ENCODE peak calls at places on chromosomes 7 and 10, in four cellular contexts. One of them, this sample, is unnamed.

GRCh38 chr10:121696854-121697253 is 98.6 kb upstream of the FGFR2 start:
- DNase-seq in neuronal stem cell: no peak
- DNase-seq in H1: peak
- DNase-seq in H9: peak
- DNase-seq in this sample: peak

GRCh38 chr10:132102717-132103110 is 37.0 kb downstream of the JAKMIP3 start:
- DNase-seq in neuronal stem cell: no peak
- DNase-seq in H1: no peak
- DNase-seq in H9: no peak
- DNase-seq in this sample: no peak

GRCh38 chr10:4022473-4022872 is 237.5 kb upstream of the KLF6 start:
- DNase-seq in neuronal stem cell: no peak
- DNase-seq in H1: no peak
- DNase-seq in H9: no peak
- DNase-seq in this sample: peak

GRCh38 chr7:24718977-24719491 is 38.2 kb downstream of the GSDME start:
- DNase-seq in neuronal stem cell: no peak
- DNase-seq in H1: no peak
- DNase-seq in H9: no peak
- DNase-seq in this sample: no peak

GRCh38 chr10:75910032-75910431 is 478.6 kb downstream of the LRMDA start:
- DNase-seq in neuronal stem cell: no peak
- DNase-seq in H1: no peak
- DNase-seq in H9: no peak
- DNase-seq in this sample: peak

GRCh38 chr7:23347007-23347681 is 48.0 kb downstream of the MALSU1 start:
- DNase-seq in neuronal stem cell: no peak
- DNase-seq in H1: no peak
- DNase-seq in H9: no peak
- DNase-seq in this sample: peak

GRCh38 chr7:64877714-64878610 is 25.1 kb upstream of the ZNF273 start:
- DNase-seq in neuronal stem cell: no peak
- DNase-seq in H1: no peak
- DNase-seq in H9: peak
- DNase-seq in this sample: no peak

GRCh38 chr7:95322874-95323273 is 1.5 kb downstream of the PON1 start:
- DNase-seq in neuronal stem cell: no peak
- DNase-seq in H1: no peak
- DNase-seq in H9: no peak
- DNase-seq in this sample: no peak

GRCh38 chr10:19290770-19291169 is 242.2 kb downstream of the MALRD1 start:
- DNase-seq in neuronal stem cell: no peak
- DNase-seq in H1: no peak
- DNase-seq in H9: no peak
- DNase-seq in this sample: no peak

GRCh38 chr10:46017733-46018132 is 12.7 kb downstream of the NCOA4 start:
- DNase-seq in neuronal stem cell: no peak
- DNase-seq in H1: no peak
- DNase-seq in H9: no peak
- DNase-seq in this sample: no peak

GRCh38 chr7:149067869-149068268 is 22.6 kb downstream of the ZNF786 start:
- DNase-seq in neuronal stem cell: no peak
- DNase-seq in H1: no peak
- DNase-seq in H9: no peak
- DNase-seq in this sample: no peak

GRCh38 chr10:3192856-3193635 is 20.5 kb upstream of the PITRM1 start:
- DNase-seq in neuronal stem cell: peak
- DNase-seq in H1: no peak
- DNase-seq in H9: no peak
- DNase-seq in this sample: peak

GRCh38 chr10:29955308-29955935 is 104.0 kb downstream of the JCAD start:
- DNase-seq in neuronal stem cell: no peak
- DNase-seq in H1: no peak
- DNase-seq in H9: peak
- DNase-seq in this sample: peak

GRCh38 chr10:111113238-111113960 is 36.6 kb downstream of the ADRA2A start:
- DNase-seq in neuronal stem cell: no peak
- DNase-seq in H1: no peak
- DNase-seq in H9: no peak
- DNase-seq in this sample: no peak

GRCh38 chr7:105257338-105257737 is 131.4 kb downstream of the SRPK2 start:
- DNase-seq in neuronal stem cell: no peak
- DNase-seq in H1: no peak
- DNase-seq in H9: no peak
- DNase-seq in this sample: no peak

GRCh38 chr10:70186571-70186970 is 16.3 kb upstream of the SAR1A start:
- DNase-seq in neuronal stem cell: no peak
- DNase-seq in H1: no peak
- DNase-seq in H9: no peak
- DNase-seq in this sample: no peak

GRCh38 chr10:9957352-9957751 is 1060.3 kb upstream of the CELF2 start:
- DNase-seq in neuronal stem cell: no peak
- DNase-seq in H1: no peak
- DNase-seq in H9: no peak
- DNase-seq in this sample: peak

GRCh38 chr10:88755753-88756152 is 4.1 kb upstream of the LIPN start:
- DNase-seq in neuronal stem cell: no peak
- DNase-seq in H1: no peak
- DNase-seq in H9: no peak
- DNase-seq in this sample: no peak

GRCh38 chr10:95308389-95309302 is 17.8 kb upstream of the PDLIM1 start:
- DNase-seq in neuronal stem cell: no peak
- DNase-seq in H1: no peak
- DNase-seq in H9: no peak
- DNase-seq in this sample: peak

GRCh38 chr7:7970113-7970619 is 1.6 kb downstream of the GLCCI1 start:
- DNase-seq in neuronal stem cell: peak
- DNase-seq in H1: no peak
- DNase-seq in H9: no peak
- DNase-seq in this sample: no peak

GRCh38 chr10:81873932-81874816 is 820 bp upstream of the NRG3 start:
- DNase-seq in neuronal stem cell: peak
- DNase-seq in H1: no peak
- DNase-seq in H9: peak
- DNase-seq in this sample: peak

GRCh38 chr7:102306916-102307677 is 20.4 kb downstream of the SH2B2 start:
- DNase-seq in neuronal stem cell: no peak
- DNase-seq in H1: peak
- DNase-seq in H9: peak
- DNase-seq in this sample: peak

GRCh38 chr7:140521426-140521825 is 42.1 kb upstream of the MKRN1 start:
- DNase-seq in neuronal stem cell: no peak
- DNase-seq in H1: no peak
- DNase-seq in H9: no peak
- DNase-seq in this sample: no peak

GRCh38 chr7:24108906-24109376 is 175.0 kb upstream of the NPY start:
- DNase-seq in neuronal stem cell: no peak
- DNase-seq in H1: no peak
- DNase-seq in H9: no peak
- DNase-seq in this sample: no peak

GRCh38 chr10:131670341-131670740 is 230.5 kb upstream of the PPP2R2D start:
- DNase-seq in neuronal stem cell: no peak
- DNase-seq in H1: no peak
- DNase-seq in H9: no peak
- DNase-seq in this sample: no peak

GRCh38 chr10:48612241-48612943 is 7.5 kb upstream of the ARHGAP22 start:
- DNase-seq in neuronal stem cell: no peak
- DNase-seq in H1: no peak
- DNase-seq in H9: no peak
- DNase-seq in this sample: no peak

GRCh38 chr10:132804785-132805426 is 19.0 kb upstream of the NKX6-2 start:
- DNase-seq in neuronal stem cell: no peak
- DNase-seq in H1: no peak
- DNase-seq in H9: no peak
- DNase-seq in this sample: no peak

DNA sequence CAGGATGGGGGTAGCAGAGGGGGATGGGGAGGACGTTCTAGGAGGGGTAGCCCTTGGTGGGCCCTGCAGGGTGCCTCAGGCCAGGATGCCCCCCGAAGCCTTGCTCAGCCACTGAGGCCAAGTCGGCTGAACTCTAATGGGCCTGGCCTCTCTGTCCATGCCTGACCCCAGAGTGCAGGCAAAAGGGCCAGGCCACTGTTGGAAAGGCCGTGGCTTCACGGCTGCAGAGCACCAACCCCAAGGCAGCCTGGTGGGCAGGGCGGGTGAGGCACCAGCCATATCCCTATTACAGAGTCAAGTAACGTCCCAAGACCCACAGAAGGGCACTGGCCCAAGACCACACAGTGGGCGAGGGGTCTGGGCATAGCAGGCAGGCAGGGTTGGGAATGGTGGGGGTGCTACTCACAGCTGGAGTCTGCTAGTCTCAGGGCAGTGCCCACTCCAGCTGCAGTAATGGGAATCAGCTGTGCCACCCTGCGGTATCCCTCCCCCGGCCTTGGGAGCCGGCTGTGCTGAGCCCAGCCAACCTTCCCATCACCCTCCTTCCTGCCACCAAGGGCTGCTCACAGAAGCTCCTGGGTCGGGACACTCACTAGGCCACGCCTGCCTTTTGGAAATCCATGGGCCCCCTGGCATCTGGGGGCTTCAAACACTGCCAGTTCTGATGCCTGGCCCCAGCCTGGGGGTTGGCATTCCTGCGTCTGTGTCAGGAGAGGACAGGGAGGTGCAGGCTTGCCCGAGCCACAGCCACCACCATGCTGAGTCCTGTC is 4.0 kb upstream of the LFNG start:
- DNase-seq in neuronal stem cell: no peak
- DNase-seq in H1: no peak
- DNase-seq in H9: no peak
- DNase-seq in this sample: no peak
- H2BK12ac ChIP-seq in neuronal stem cell: peak
- H2BK12ac ChIP-seq in H1: peak
- H2BK12ac ChIP-seq in H9: no peak
- H2BK12ac ChIP-seq in this sample: no peak

GRCh38 chr7:92837214-92837749 is 909 bp upstream of the CDK6 start:
- DNase-seq in neuronal stem cell: no peak
- DNase-seq in H1: no peak
- DNase-seq in H9: no peak
- DNase-seq in this sample: no peak
- H2BK5ac ChIP-seq in neuronal stem cell: no peak
- H2BK5ac ChIP-seq in H1: no peak
- H2BK5ac ChIP-seq in H9: no peak
- H2BK5ac ChIP-seq in this sample: no peak

DNA sequence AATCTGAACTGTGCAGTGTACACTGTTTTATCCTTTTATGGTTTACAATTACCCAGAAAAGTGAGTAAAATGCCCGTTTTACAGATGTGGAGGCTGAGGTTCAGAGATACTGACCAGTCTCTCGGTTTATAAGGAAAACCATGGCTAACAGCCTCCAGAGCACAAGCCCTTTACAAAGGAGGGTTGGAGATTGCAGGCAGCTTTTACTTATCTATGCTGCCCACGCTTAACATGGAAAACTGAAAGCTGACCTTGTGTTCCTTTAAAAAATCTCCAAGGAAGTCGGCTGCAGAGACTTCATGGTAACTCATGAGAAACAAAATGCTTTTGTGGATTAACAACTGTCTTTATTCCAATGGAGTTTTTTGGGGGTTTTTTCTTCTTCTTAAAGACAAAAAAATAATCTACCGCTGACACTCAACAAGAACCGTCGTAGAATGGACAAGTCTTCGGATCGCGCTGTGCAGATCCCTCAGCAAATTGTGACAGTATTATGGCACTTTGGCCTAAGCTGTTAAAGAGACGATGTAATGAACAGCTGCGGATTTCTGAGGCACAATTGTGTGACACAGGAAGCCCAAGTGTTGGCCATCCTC is 652 bp upstream of the SLF2 start:
- DNase-seq in neuronal stem cell: no peak
- DNase-seq in H1: no peak
- DNase-seq in H9: no peak
- DNase-seq in this sample: no peak
- H2BK120ac ChIP-seq in neuronal stem cell: no peak
- H2BK120ac ChIP-seq in H1: no peak
- H2BK120ac ChIP-seq in H9: no peak
- H2BK120ac ChIP-seq in this sample: no peak

GRCh38 chr7:5508698-5509097 is 85.1 kb upstream of the TNRC18 start:
- DNase-seq in neuronal stem cell: no peak
- DNase-seq in H1: no peak
- DNase-seq in H9: no peak
- DNase-seq in this sample: no peak
- H2BK12ac ChIP-seq in neuronal stem cell: no peak
- H2BK12ac ChIP-seq in H1: no peak
- H2BK12ac ChIP-seq in H9: no peak
- H2BK12ac ChIP-seq in this sample: no peak

DNA sequence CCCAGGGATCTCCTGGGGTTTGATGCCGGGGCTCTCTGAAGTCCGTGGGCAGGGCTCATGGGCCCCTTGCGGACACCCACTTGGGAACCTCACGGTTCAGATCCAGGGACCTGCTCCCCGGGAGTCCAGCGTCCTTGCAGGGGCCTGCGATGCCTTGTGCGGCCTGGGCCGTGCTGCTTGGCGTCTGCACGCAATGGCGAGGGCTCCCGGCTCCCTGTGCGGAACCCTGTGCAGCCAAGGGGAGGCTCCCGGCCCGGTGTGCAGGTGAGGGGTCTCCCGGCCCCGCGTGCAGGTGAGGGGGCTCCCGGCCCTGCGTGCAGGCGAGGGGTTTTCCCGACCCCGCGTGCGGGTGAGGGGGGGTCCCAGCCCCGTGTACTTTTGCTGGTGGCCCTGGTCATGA is 146.7 kb downstream of the DNAJB6 start:
- DNase-seq in neuronal stem cell: no peak
- DNase-seq in H1: no peak
- DNase-seq in H9: no peak
- DNase-seq in this sample: no peak
- H2BK5ac ChIP-seq in neuronal stem cell: no peak
- H2BK5ac ChIP-seq in H1: no peak
- H2BK5ac ChIP-seq in H9: no peak
- H2BK5ac ChIP-seq in this sample: no peak